ENCODE peak calls at places on chromosomes 4 and X, in nine cellular contexts. One of them, this sample, is unnamed.

GRCh38 chrX:101658661-101659477 is 781 bp downstream of the ARMCX2 start:
- DNase-seq in AG04450: no peak
- DNase-seq in AG10803: peak; percentile 52
- DNase-seq in heart left ventricle: peak; percentile 76
- DNase-seq in OCI-LY7: no peak
- DNase-seq in psoas muscle: peak; percentile 78
- DNase-seq in bronchial epithelial cell: peak; percentile 30
- DNase-seq in upper lobe of right lung: peak; percentile 88
- DNase-seq in GM12865: peak; percentile 47
- DNase-seq in this sample: peak; percentile 70

GRCh38 chr4:39931441-39931901 is 46.2 kb downstream of the PDS5A start:
- DNase-seq in AG04450: no peak
- DNase-seq in AG10803: no peak
- DNase-seq in heart left ventricle: peak; percentile 4
- DNase-seq in OCI-LY7: no peak
- DNase-seq in psoas muscle: no peak
- DNase-seq in bronchial epithelial cell: no peak
- DNase-seq in upper lobe of right lung: no peak
- DNase-seq in GM12865: peak; percentile 63
- DNase-seq in this sample: peak; percentile 26

GRCh38 chr4:155220025-155220424 is 11.6 kb downstream of the NPY2R start:
- DNase-seq in AG04450: no peak
- DNase-seq in AG10803: no peak
- DNase-seq in heart left ventricle: no peak
- DNase-seq in OCI-LY7: no peak
- DNase-seq in psoas muscle: no peak
- DNase-seq in bronchial epithelial cell: peak; percentile 51
- DNase-seq in upper lobe of right lung: no peak
- DNase-seq in GM12865: no peak
- DNase-seq in this sample: no peak

GRCh38 chr4:40309250-40309774 is 25.8 kb upstream of the CHRNA9 start:
- DNase-seq in AG04450: peak; percentile 56
- DNase-seq in AG10803: peak; percentile 76
- DNase-seq in heart left ventricle: peak; percentile 86
- DNase-seq in OCI-LY7: peak; percentile 90
- DNase-seq in psoas muscle: peak; percentile 89
- DNase-seq in bronchial epithelial cell: peak; percentile 74
- DNase-seq in upper lobe of right lung: peak; percentile 93
- DNase-seq in GM12865: peak; percentile 94
- DNase-seq in this sample: peak; percentile 49

GRCh38 chr4:119130365-119131065 is 5.1 kb upstream of the MYOZ2 start:
- DNase-seq in AG04450: no peak
- DNase-seq in AG10803: peak; percentile 83
- DNase-seq in heart left ventricle: no peak
- DNase-seq in OCI-LY7: no peak
- DNase-seq in psoas muscle: no peak
- DNase-seq in bronchial epithelial cell: peak; percentile 10
- DNase-seq in upper lobe of right lung: no peak
- DNase-seq in GM12865: no peak
- DNase-seq in this sample: no peak

GRCh38 chr4:6107886-6108285 is 89.7 kb upstream of the C4orf50 start:
- DNase-seq in AG04450: no peak
- DNase-seq in AG10803: no peak
- DNase-seq in heart left ventricle: peak; percentile 5
- DNase-seq in OCI-LY7: no peak
- DNase-seq in psoas muscle: no peak
- DNase-seq in bronchial epithelial cell: no peak
- DNase-seq in upper lobe of right lung: no peak
- DNase-seq in GM12865: no peak
- DNase-seq in this sample: no peak

GRCh38 chrX:44874481-44875184 is 1.6 kb downstream of the KDM6A start:
- DNase-seq in AG04450: no peak
- DNase-seq in AG10803: peak; percentile 31
- DNase-seq in heart left ventricle: no peak
- DNase-seq in OCI-LY7: peak; percentile 37
- DNase-seq in psoas muscle: no peak
- DNase-seq in bronchial epithelial cell: peak; percentile 38
- DNase-seq in upper lobe of right lung: no peak
- DNase-seq in GM12865: peak; percentile 54
- DNase-seq in this sample: peak; percentile 42

GRCh38 chr4:8439168-8439567 is 1.4 kb downstream of the ACOX3 start:
- DNase-seq in AG04450: no peak
- DNase-seq in AG10803: peak; percentile 12
- DNase-seq in heart left ventricle: no peak
- DNase-seq in OCI-LY7: no peak
- DNase-seq in psoas muscle: no peak
- DNase-seq in bronchial epithelial cell: peak; percentile 54
- DNase-seq in upper lobe of right lung: no peak
- DNase-seq in GM12865: no peak
- DNase-seq in this sample: no peak

GRCh38 chrX:54640721-54641120 is 110.7 kb downstream of the GNL3L start:
- DNase-seq in AG04450: no peak
- DNase-seq in AG10803: no peak
- DNase-seq in heart left ventricle: no peak
- DNase-seq in OCI-LY7: peak; percentile 65
- DNase-seq in psoas muscle: peak; percentile 75
- DNase-seq in bronchial epithelial cell: peak; percentile 14
- DNase-seq in upper lobe of right lung: no peak
- DNase-seq in GM12865: peak; percentile 0
- DNase-seq in this sample: no peak

GRCh38 chrX:19670321-19670750 is 155.0 kb upstream of the MAP3K15 start:
- DNase-seq in AG04450: peak; percentile 30
- DNase-seq in AG10803: peak; percentile 88
- DNase-seq in heart left ventricle: no peak
- DNase-seq in OCI-LY7: no peak
- DNase-seq in psoas muscle: peak; percentile 52
- DNase-seq in bronchial epithelial cell: peak; percentile 24
- DNase-seq in upper lobe of right lung: no peak
- DNase-seq in GM12865: no peak
- DNase-seq in this sample: no peak

GRCh38 chr4:101418055-101418454 is 70.7 kb upstream of the PPP3CA start:
- DNase-seq in AG04450: no peak
- DNase-seq in AG10803: peak; percentile 5
- DNase-seq in heart left ventricle: no peak
- DNase-seq in OCI-LY7: no peak
- DNase-seq in psoas muscle: no peak
- DNase-seq in bronchial epithelial cell: no peak
- DNase-seq in upper lobe of right lung: no peak
- DNase-seq in GM12865: peak; percentile 78
- DNase-seq in this sample: peak; percentile 67

GRCh38 chr4:1329408-1330371 is 17.3 kb upstream of the UVSSA start:
- DNase-seq in AG04450: no peak
- DNase-seq in AG10803: no peak
- DNase-seq in heart left ventricle: no peak
- DNase-seq in OCI-LY7: no peak
- DNase-seq in psoas muscle: peak; percentile 67
- DNase-seq in bronchial epithelial cell: no peak
- DNase-seq in upper lobe of right lung: no peak
- DNase-seq in GM12865: no peak
- DNase-seq in this sample: no peak

GRCh38 chr4:66655505-66655904 is 889.8 kb downstream of the CENPC start:
- DNase-seq in AG04450: no peak
- DNase-seq in AG10803: no peak
- DNase-seq in heart left ventricle: no peak
- DNase-seq in OCI-LY7: no peak
- DNase-seq in psoas muscle: no peak
- DNase-seq in bronchial epithelial cell: no peak
- DNase-seq in upper lobe of right lung: no peak
- DNase-seq in GM12865: no peak
- DNase-seq in this sample: no peak

GRCh38 chrX:7263961-7264360 is 116.0 kb upstream of the PUDP start:
- DNase-seq in AG04450: no peak
- DNase-seq in AG10803: no peak
- DNase-seq in heart left ventricle: no peak
- DNase-seq in OCI-LY7: no peak
- DNase-seq in psoas muscle: no peak
- DNase-seq in bronchial epithelial cell: peak; percentile 86
- DNase-seq in upper lobe of right lung: no peak
- DNase-seq in GM12865: no peak
- DNase-seq in this sample: no peak

GRCh38 chr4:37981844-37982720 is 21.9 kb downstream of the PTTG2 start:
- DNase-seq in AG04450: no peak
- DNase-seq in AG10803: peak; percentile 51
- DNase-seq in heart left ventricle: no peak
- DNase-seq in OCI-LY7: peak; percentile 57
- DNase-seq in psoas muscle: no peak
- DNase-seq in bronchial epithelial cell: no peak
- DNase-seq in upper lobe of right lung: no peak
- DNase-seq in GM12865: no peak
- DNase-seq in this sample: no peak

GRCh38 chr4:37981425-37981824 is 21.2 kb downstream of the PTTG2 start:
- DNase-seq in AG04450: no peak
- DNase-seq in AG10803: no peak
- DNase-seq in heart left ventricle: no peak
- DNase-seq in OCI-LY7: no peak
- DNase-seq in psoas muscle: no peak
- DNase-seq in bronchial epithelial cell: no peak
- DNase-seq in upper lobe of right lung: no peak
- DNase-seq in GM12865: no peak
- DNase-seq in this sample: no peak

GRCh38 chr4:37985730-37986275 is 25.6 kb downstream of the PTTG2 start:
- DNase-seq in AG04450: no peak
- DNase-seq in AG10803: no peak
- DNase-seq in heart left ventricle: no peak
- DNase-seq in OCI-LY7: no peak
- DNase-seq in psoas muscle: no peak
- DNase-seq in bronchial epithelial cell: no peak
- DNase-seq in upper lobe of right lung: no peak
- DNase-seq in GM12865: peak; percentile 24
- DNase-seq in this sample: no peak

GRCh38 chr4:37983951-37984350 is 23.8 kb downstream of the PTTG2 start:
- DNase-seq in AG04450: no peak
- DNase-seq in AG10803: no peak
- DNase-seq in heart left ventricle: no peak
- DNase-seq in OCI-LY7: no peak
- DNase-seq in psoas muscle: no peak
- DNase-seq in bronchial epithelial cell: no peak
- DNase-seq in upper lobe of right lung: no peak
- DNase-seq in GM12865: no peak
- DNase-seq in this sample: no peak

DNA sequence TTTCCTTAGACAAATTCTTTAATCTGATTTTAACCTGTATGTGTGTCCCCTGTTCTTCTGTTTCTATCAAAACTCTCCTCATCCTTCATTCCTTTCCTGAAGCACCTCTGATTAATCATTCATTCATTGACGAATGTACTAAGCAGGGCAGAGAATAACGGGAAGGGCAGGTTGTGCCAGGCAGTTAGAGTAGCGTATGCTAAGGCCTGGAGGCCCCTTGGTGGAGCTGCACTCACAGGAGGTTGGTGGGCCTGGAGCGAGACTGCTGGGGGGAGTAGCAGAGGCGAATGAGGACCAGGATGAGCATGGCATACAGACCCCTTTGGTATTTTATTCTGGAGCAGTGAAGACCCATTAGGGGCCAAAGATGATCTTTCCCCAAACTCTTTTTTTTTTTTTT is 22.5 kb downstream of the PTTG2 start:
- DNase-seq in AG04450: no peak
- DNase-seq in AG10803: no peak
- DNase-seq in heart left ventricle: no peak
- DNase-seq in OCI-LY7: no peak
- DNase-seq in psoas muscle: no peak
- DNase-seq in bronchial epithelial cell: no peak
- DNase-seq in upper lobe of right lung: no peak
- DNase-seq in GM12865: no peak
- DNase-seq in this sample: no peak
- TF ChIP-seq CTCF in AG04450: no peak
- TF ChIP-seq CTCF in AG10803: no peak
- TF ChIP-seq CTCF in heart left ventricle: no peak
- TF ChIP-seq CTCF in OCI-LY7: peak; percentile 39
- TF ChIP-seq CTCF in psoas muscle: no peak
- TF ChIP-seq CTCF in bronchial epithelial cell: no peak
- TF ChIP-seq CTCF in upper lobe of right lung: no peak
- TF ChIP-seq CTCF in GM12865: no peak
- TF ChIP-seq CTCF in this sample: no peak

GRCh38 chrX:41802958-41803357 is 79.0 kb downstream of the GPR82 start:
- DNase-seq in AG04450: no peak
- DNase-seq in AG10803: no peak
- DNase-seq in heart left ventricle: no peak
- DNase-seq in OCI-LY7: no peak
- DNase-seq in psoas muscle: no peak
- DNase-seq in bronchial epithelial cell: no peak
- DNase-seq in upper lobe of right lung: no peak
- DNase-seq in GM12865: no peak
- DNase-seq in this sample: no peak
- TF ChIP-seq CTCF in AG04450: no peak
- TF ChIP-seq CTCF in AG10803: no peak
- TF ChIP-seq CTCF in heart left ventricle: no peak
- TF ChIP-seq CTCF in OCI-LY7: no peak
- TF ChIP-seq CTCF in psoas muscle: peak; percentile 8
- TF ChIP-seq CTCF in bronchial epithelial cell: no peak
- TF ChIP-seq CTCF in upper lobe of right lung: no peak
- TF ChIP-seq CTCF in GM12865: no peak
- TF ChIP-seq CTCF in this sample: no peak

GRCh38 chr4:42995343-42995944 is 102.9 kb downstream of the GRXCR1 start:
- DNase-seq in AG04450: peak; percentile 1
- DNase-seq in AG10803: peak; percentile 15
- DNase-seq in heart left ventricle: no peak
- DNase-seq in OCI-LY7: peak; percentile 27
- DNase-seq in psoas muscle: no peak
- DNase-seq in bronchial epithelial cell: peak; percentile 53
- DNase-seq in upper lobe of right lung: no peak
- DNase-seq in GM12865: peak; percentile 35
- DNase-seq in this sample: peak; percentile 53
- TF ChIP-seq CTCF in AG04450: peak; percentile 76
- TF ChIP-seq CTCF in AG10803: peak; percentile 66
- TF ChIP-seq CTCF in heart left ventricle: peak; percentile 16
- TF ChIP-seq CTCF in OCI-LY7: peak; percentile 95
- TF ChIP-seq CTCF in psoas muscle: peak; percentile 42
- TF ChIP-seq CTCF in bronchial epithelial cell: peak; percentile 68
- TF ChIP-seq CTCF in upper lobe of right lung: peak; percentile 47
- TF ChIP-seq CTCF in GM12865: peak; percentile 69
- TF ChIP-seq CTCF in this sample: peak; percentile 41

DNA sequence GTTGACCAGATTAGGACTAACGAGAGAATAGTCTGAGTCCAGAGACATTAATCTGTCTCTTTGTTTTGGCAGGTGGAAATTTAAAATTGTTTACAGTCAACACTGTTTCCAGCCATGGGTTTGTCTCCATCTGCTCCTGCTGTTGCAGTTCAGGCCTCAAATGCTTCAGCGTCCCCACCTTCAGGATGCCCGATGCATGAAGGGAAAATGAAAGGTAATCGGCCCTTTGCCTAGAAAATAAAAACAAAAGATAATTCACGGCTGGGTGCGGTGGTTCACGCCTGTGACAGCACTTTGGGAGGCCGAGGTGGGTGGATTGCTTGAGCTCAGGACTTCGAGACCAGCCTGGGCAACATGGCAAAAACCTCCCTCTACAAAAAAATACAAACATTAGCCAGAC is 815 bp downstream of the HCCS start:
- DNase-seq in AG04450: no peak
- DNase-seq in AG10803: no peak
- DNase-seq in heart left ventricle: no peak
- DNase-seq in OCI-LY7: no peak
- DNase-seq in psoas muscle: no peak
- DNase-seq in bronchial epithelial cell: no peak
- DNase-seq in upper lobe of right lung: no peak
- DNase-seq in GM12865: no peak
- DNase-seq in this sample: no peak
- TF ChIP-seq CTCF in AG04450: no peak
- TF ChIP-seq CTCF in AG10803: no peak
- TF ChIP-seq CTCF in heart left ventricle: no peak
- TF ChIP-seq CTCF in OCI-LY7: peak; percentile 0
- TF ChIP-seq CTCF in psoas muscle: no peak
- TF ChIP-seq CTCF in bronchial epithelial cell: no peak
- TF ChIP-seq CTCF in upper lobe of right lung: no peak
- TF ChIP-seq CTCF in GM12865: no peak
- TF ChIP-seq CTCF in this sample: no peak